ENCODE peak calls at places on chromosome 16, in five cellular contexts. One of them, this sample, is unnamed.

GRCh38 chr16:1979271-1980025 is 1.8 kb downstream of the NOXO1 start:
- DNase-seq in SK-N-SH: no peak
- DNase-seq in stomach: peak; percentile 93
- DNase-seq in astrocyte of the spinal cord: no peak
- DNase-seq in fibroblast of lung: no peak
- DNase-seq in this sample: peak; percentile 15

GRCh38 chr16:30934827-30935557 is 11.6 kb downstream of the FBXL19 start:
- DNase-seq in SK-N-SH: peak; percentile 64
- DNase-seq in stomach: peak; percentile 37
- DNase-seq in astrocyte of the spinal cord: peak; percentile 43
- DNase-seq in fibroblast of lung: peak; percentile 45
- DNase-seq in this sample: peak; percentile 64

GRCh38 chr16:14095883-14096551 is 24.9 kb downstream of the MRTFB start:
- DNase-seq in SK-N-SH: no peak
- DNase-seq in stomach: no peak
- DNase-seq in astrocyte of the spinal cord: no peak
- DNase-seq in fibroblast of lung: no peak
- DNase-seq in this sample: peak; percentile 17

GRCh38 chr16:89883346-89884040 is 10.1 kb downstream of the TCF25 start:
- DNase-seq in SK-N-SH: no peak
- DNase-seq in stomach: no peak
- DNase-seq in astrocyte of the spinal cord: no peak
- DNase-seq in fibroblast of lung: no peak
- DNase-seq in this sample: no peak

GRCh38 chr16:47644661-47645060 is 183.5 kb downstream of the PHKB start:
- DNase-seq in SK-N-SH: no peak
- DNase-seq in stomach: no peak
- DNase-seq in astrocyte of the spinal cord: peak; percentile 38
- DNase-seq in fibroblast of lung: peak; percentile 32
- DNase-seq in this sample: peak; percentile 2

GRCh38 chr16:21684199-21684598 is 20.4 kb downstream of the OTOA start:
- DNase-seq in SK-N-SH: peak; percentile 42
- DNase-seq in stomach: no peak
- DNase-seq in astrocyte of the spinal cord: no peak
- DNase-seq in fibroblast of lung: no peak
- DNase-seq in this sample: peak; percentile 4

GRCh38 chr16:81457326-81458133 is 12.9 kb downstream of the CMIP start:
- DNase-seq in SK-N-SH: no peak
- DNase-seq in stomach: no peak
- DNase-seq in astrocyte of the spinal cord: peak; percentile 70
- DNase-seq in fibroblast of lung: peak; percentile 75
- DNase-seq in this sample: peak; percentile 68

GRCh38 chr16:52229471-52229870 is 317.5 kb downstream of the TOX3 start:
- DNase-seq in SK-N-SH: no peak
- DNase-seq in stomach: no peak
- DNase-seq in astrocyte of the spinal cord: no peak
- DNase-seq in fibroblast of lung: no peak
- DNase-seq in this sample: no peak

GRCh38 chr16:86921289-86921688 is 342.9 kb downstream of the FOXL1 start:
- DNase-seq in SK-N-SH: no peak
- DNase-seq in stomach: no peak
- DNase-seq in astrocyte of the spinal cord: no peak
- DNase-seq in fibroblast of lung: no peak
- DNase-seq in this sample: no peak

GRCh38 chr16:14013571-14014283 is 57.4 kb upstream of the MRTFB start:
- DNase-seq in SK-N-SH: peak; percentile 66
- DNase-seq in stomach: no peak
- DNase-seq in astrocyte of the spinal cord: peak; percentile 78
- DNase-seq in fibroblast of lung: peak; percentile 99
- DNase-seq in this sample: peak; percentile 99

GRCh38 chr16:5007256-5007655 is 26.5 kb downstream of the NAGPA start:
- DNase-seq in SK-N-SH: no peak
- DNase-seq in stomach: no peak
- DNase-seq in astrocyte of the spinal cord: no peak
- DNase-seq in fibroblast of lung: no peak
- DNase-seq in this sample: no peak

GRCh38 chr16:18803569-18804462 is 2.5 kb upstream of the ARL6IP1 start:
- DNase-seq in SK-N-SH: no peak
- DNase-seq in stomach: no peak
- DNase-seq in astrocyte of the spinal cord: peak; percentile 43
- DNase-seq in fibroblast of lung: no peak
- DNase-seq in this sample: peak; percentile 61

GRCh38 chr16:70523621-70524405 is at the start of gene SF3B3:
- DNase-seq in SK-N-SH: peak; percentile 78
- DNase-seq in stomach: peak; percentile 69
- DNase-seq in astrocyte of the spinal cord: peak; percentile 86
- DNase-seq in fibroblast of lung: no peak
- DNase-seq in this sample: peak; percentile 37

GRCh38 chr16:51831595-51832352 is 680.7 kb upstream of the SALL1 start:
- DNase-seq in SK-N-SH: no peak
- DNase-seq in stomach: no peak
- DNase-seq in astrocyte of the spinal cord: no peak
- DNase-seq in fibroblast of lung: no peak
- DNase-seq in this sample: no peak

GRCh38 chr16:19959736-19960135 is 75.1 kb upstream of the GPRC5B start:
- DNase-seq in SK-N-SH: no peak
- DNase-seq in stomach: no peak
- DNase-seq in astrocyte of the spinal cord: no peak
- DNase-seq in fibroblast of lung: no peak
- DNase-seq in this sample: no peak

GRCh38 chr16:70523013-70523620 is at the start of gene COG4:
- DNase-seq in SK-N-SH: peak; percentile 90
- DNase-seq in stomach: peak; percentile 86
- DNase-seq in astrocyte of the spinal cord: no peak
- DNase-seq in fibroblast of lung: peak; percentile 87
- DNase-seq in this sample: peak; percentile 79

GRCh38 chr16:53445534-53445933 is 11.3 kb downstream of the RBL2 start:
- DNase-seq in SK-N-SH: no peak
- DNase-seq in stomach: no peak
- DNase-seq in astrocyte of the spinal cord: no peak
- DNase-seq in fibroblast of lung: no peak
- DNase-seq in this sample: no peak

GRCh38 chr16:56382901-56383355 is 42.4 kb downstream of the AMFR start:
- DNase-seq in SK-N-SH: no peak
- DNase-seq in stomach: no peak
- DNase-seq in astrocyte of the spinal cord: peak; percentile 38
- DNase-seq in fibroblast of lung: no peak
- DNase-seq in this sample: peak; percentile 64

GRCh38 chr16:12518238-12519004 is 285.3 kb downstream of the CPPED1 start:
- DNase-seq in SK-N-SH: no peak
- DNase-seq in stomach: no peak
- DNase-seq in astrocyte of the spinal cord: no peak
- DNase-seq in fibroblast of lung: no peak
- DNase-seq in this sample: no peak

GRCh38 chr16:12515346-12515745 is 288.3 kb downstream of the CPPED1 start:
- DNase-seq in SK-N-SH: no peak
- DNase-seq in stomach: no peak
- DNase-seq in astrocyte of the spinal cord: no peak
- DNase-seq in fibroblast of lung: no peak
- DNase-seq in this sample: no peak

GRCh38 chr16:12515771-12516170 is 287.9 kb downstream of the CPPED1 start:
- DNase-seq in SK-N-SH: no peak
- DNase-seq in stomach: no peak
- DNase-seq in astrocyte of the spinal cord: no peak
- DNase-seq in fibroblast of lung: no peak
- DNase-seq in this sample: no peak

GRCh38 chr16:12517310-12517694 is 286.4 kb downstream of the CPPED1 start:
- DNase-seq in SK-N-SH: no peak
- DNase-seq in stomach: no peak
- DNase-seq in astrocyte of the spinal cord: no peak
- DNase-seq in fibroblast of lung: no peak
- DNase-seq in this sample: no peak

DNA sequence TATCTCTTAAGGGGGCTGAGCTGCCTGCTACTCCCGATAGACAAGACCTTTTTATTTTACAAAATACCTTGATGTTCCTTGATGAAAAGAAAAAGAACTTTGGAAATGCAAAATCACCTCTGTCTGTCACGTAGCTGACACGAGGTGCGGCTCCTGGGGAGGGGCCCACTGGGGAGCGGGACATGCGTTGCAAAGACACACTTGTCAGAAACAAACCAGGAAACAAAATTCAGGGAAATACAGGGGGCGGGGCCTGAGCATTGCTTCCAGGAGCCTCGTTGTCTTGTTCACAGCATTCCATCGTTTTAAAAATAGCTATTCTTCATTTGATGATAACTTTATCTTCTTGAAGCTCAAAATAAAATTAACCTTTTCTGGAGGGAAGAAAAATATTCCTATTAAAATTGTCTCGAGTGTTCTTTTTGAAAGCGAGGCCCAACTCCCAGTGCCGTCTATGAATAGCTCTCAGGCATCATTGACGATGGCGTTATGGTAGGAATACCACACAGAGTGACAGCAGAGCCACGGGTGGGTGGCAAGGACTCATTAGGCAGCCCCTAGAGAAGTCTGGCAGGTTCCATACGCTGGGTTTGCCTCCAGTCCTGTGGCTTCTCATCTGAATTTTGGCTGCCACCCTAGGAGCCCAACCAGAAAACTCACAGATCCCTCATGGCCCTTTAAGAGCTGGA is 286.9 kb downstream of the CPPED1 start:
- DNase-seq in SK-N-SH: no peak
- DNase-seq in stomach: no peak
- DNase-seq in astrocyte of the spinal cord: no peak
- DNase-seq in fibroblast of lung: no peak
- DNase-seq in this sample: no peak
- TF ChIP-seq CTCF in SK-N-SH: no peak
- TF ChIP-seq CTCF in stomach: no peak
- TF ChIP-seq CTCF in astrocyte of the spinal cord: no peak
- TF ChIP-seq CTCF in fibroblast of lung: no peak
- TF ChIP-seq CTCF in this sample: no peak

GRCh38 chr16:24538756-24539294 is 541 bp upstream of the RBBP6 start:
- DNase-seq in SK-N-SH: no peak
- DNase-seq in stomach: peak; percentile 67
- DNase-seq in astrocyte of the spinal cord: no peak
- DNase-seq in fibroblast of lung: no peak
- DNase-seq in this sample: no peak

GRCh38 chr16:24537474-24538337 is 1.7 kb upstream of the RBBP6 start:
- DNase-seq in SK-N-SH: peak; percentile 27
- DNase-seq in stomach: no peak
- DNase-seq in astrocyte of the spinal cord: no peak
- DNase-seq in fibroblast of lung: no peak
- DNase-seq in this sample: no peak

GRCh38 chr16:24539850-24540484 is 601 bp downstream of the RBBP6 start:
- DNase-seq in SK-N-SH: no peak
- DNase-seq in stomach: peak; percentile 67
- DNase-seq in astrocyte of the spinal cord: no peak
- DNase-seq in fibroblast of lung: peak; percentile 47
- DNase-seq in this sample: no peak

GRCh38 chr16:24540575-24541240 is 1.3 kb downstream of the RBBP6 start:
- DNase-seq in SK-N-SH: peak; percentile 17
- DNase-seq in stomach: no peak
- DNase-seq in astrocyte of the spinal cord: peak; percentile 13
- DNase-seq in fibroblast of lung: no peak
- DNase-seq in this sample: no peak

DNA sequence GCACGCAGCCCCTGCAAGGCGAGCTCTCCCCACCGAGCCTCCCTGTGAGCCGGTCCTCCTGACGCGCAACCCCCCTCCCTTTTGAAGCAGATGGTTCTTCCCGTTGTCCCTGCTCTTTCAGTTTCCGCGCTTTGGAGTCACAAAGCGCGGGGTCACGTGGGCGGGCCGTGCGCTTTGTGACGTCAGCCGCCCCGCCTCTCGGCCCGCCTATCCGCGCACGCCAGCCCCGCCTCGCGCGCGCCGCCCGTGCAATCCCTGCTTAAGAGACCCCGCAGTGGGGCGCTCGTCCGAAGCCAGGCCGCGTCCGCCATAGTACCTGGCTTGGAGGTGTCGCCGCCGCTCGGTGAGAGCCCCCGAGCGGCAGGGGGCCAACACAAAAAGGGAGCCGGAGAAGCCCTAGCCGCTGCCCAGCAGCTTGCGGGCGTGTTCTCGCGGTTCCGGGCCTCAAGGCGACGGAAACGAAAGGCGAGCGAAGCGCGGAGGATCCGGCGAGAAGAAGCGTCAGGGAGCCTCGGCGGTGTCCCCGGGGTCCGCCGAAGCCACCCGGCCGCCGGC is at the start of gene RBBP6:
- DNase-seq in SK-N-SH: peak; percentile 94
- DNase-seq in stomach: peak; percentile 96
- DNase-seq in astrocyte of the spinal cord: peak; percentile 99
- DNase-seq in fibroblast of lung: peak; percentile 97
- DNase-seq in this sample: peak; percentile 94
- TF ChIP-seq CTCF in SK-N-SH: peak; percentile 44
- TF ChIP-seq CTCF in stomach: peak; percentile 17
- TF ChIP-seq CTCF in astrocyte of the spinal cord: peak; percentile 25
- TF ChIP-seq CTCF in fibroblast of lung: no peak
- TF ChIP-seq CTCF in this sample: no peak

GRCh38 chr16:65728172-65728571 is 606.3 kb upstream of the CDH11 start:
- DNase-seq in SK-N-SH: no peak
- DNase-seq in stomach: no peak
- DNase-seq in astrocyte of the spinal cord: no peak
- DNase-seq in fibroblast of lung: no peak
- DNase-seq in this sample: no peak

GRCh38 chr16:65728652-65729051 is 606.8 kb upstream of the CDH11 start:
- DNase-seq in SK-N-SH: no peak
- DNase-seq in stomach: no peak
- DNase-seq in astrocyte of the spinal cord: no peak
- DNase-seq in fibroblast of lung: no peak
- DNase-seq in this sample: no peak

GRCh38 chr16:65725156-65725845 is 603.4 kb upstream of the CDH11 start:
- DNase-seq in SK-N-SH: no peak
- DNase-seq in stomach: no peak
- DNase-seq in astrocyte of the spinal cord: peak; percentile 17
- DNase-seq in fibroblast of lung: no peak
- DNase-seq in this sample: no peak

GRCh38 chr16:65731840-65732239 is 610.0 kb upstream of the CDH11 start:
- DNase-seq in SK-N-SH: no peak
- DNase-seq in stomach: no peak
- DNase-seq in astrocyte of the spinal cord: no peak
- DNase-seq in fibroblast of lung: no peak
- DNase-seq in this sample: peak; percentile 24

GRCh38 chr16:65727534-65728137 is 605.8 kb upstream of the CDH11 start:
- DNase-seq in SK-N-SH: no peak
- DNase-seq in stomach: no peak
- DNase-seq in astrocyte of the spinal cord: no peak
- DNase-seq in fibroblast of lung: no peak
- DNase-seq in this sample: no peak
- TF ChIP-seq CTCF in SK-N-SH: no peak
- TF ChIP-seq CTCF in stomach: no peak
- TF ChIP-seq CTCF in astrocyte of the spinal cord: no peak
- TF ChIP-seq CTCF in fibroblast of lung: no peak
- TF ChIP-seq CTCF in this sample: no peak

DNA sequence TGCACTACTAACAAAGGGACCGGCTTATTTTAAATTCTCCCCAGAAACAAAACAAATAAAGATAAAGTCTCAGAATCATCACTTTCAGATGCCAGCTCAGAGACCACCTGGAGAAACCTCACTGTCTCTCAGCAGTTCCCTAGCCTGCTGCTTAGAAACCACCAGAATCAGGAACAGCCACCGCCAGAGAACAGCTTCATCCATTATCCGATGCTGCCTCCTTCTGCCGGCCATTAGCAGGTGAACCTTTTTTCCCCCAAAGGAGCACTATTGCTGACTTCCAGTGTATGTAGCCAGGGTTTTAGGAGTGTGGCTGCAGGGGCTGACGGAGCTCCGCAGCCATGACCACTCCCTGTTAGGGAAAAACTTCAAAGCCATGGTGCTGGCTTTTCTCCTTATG is 171.2 kb upstream of the DYNLRB2 start:
- DNase-seq in SK-N-SH: peak; percentile 58
- DNase-seq in stomach: peak; percentile 55
- DNase-seq in astrocyte of the spinal cord: peak; percentile 68
- DNase-seq in fibroblast of lung: peak; percentile 64
- DNase-seq in this sample: peak; percentile 54
- TF ChIP-seq CTCF in SK-N-SH: no peak
- TF ChIP-seq CTCF in stomach: peak; percentile 61
- TF ChIP-seq CTCF in astrocyte of the spinal cord: peak; percentile 76
- TF ChIP-seq CTCF in fibroblast of lung: peak; percentile 68
- TF ChIP-seq CTCF in this sample: peak; percentile 66

This sample was measured in fibroblast of mammary gland.